ENCODE peak calls at places on chromosome 11, in nine cellular contexts. Z is SK-N-SH, G is GM23338, H is Panc1, C is A549, P is HCT116, D is K562, S is HepG2, O is GM12878. X is an unnamed sample.

GRCh38 chr11:2289350-2289749 is 12.4 kb downstream of the C11orf21 start:
- DNase-seq in O (no peak), C (no peak), G (no peak), P (no peak), S (no peak), D (no peak), Z (no peak), H (no peak), X (no peak)

GRCh38 chr11:8309862-8310261 is 46.2 kb upstream of the LMO1 start:
- DNase-seq in P (no peak), H (no peak), C (no peak), G (peak; percentile 27), S (no peak), O (no peak), Z (peak; percentile 47), D (no peak), X (no peak)

GRCh38 chr11:81888391-81888790 is 845.3 kb downstream of the FAM181B start:
- DNase-seq in Z (no peak), C (no peak), H (no peak), P (no peak), G (no peak), S (no peak), O (no peak), D (no peak), X (peak; percentile 69)

GRCh38 chr11:77151804-77152513 is 23.9 kb downstream of the MYO7A start:
- DNase-seq in S (no peak), O (peak; percentile 5), C (no peak), Z (no peak), D (no peak), H (no peak), P (no peak), G (no peak), X (peak; percentile 67)

GRCh38 chr11:126190792-126191191 is 20.7 kb downstream of the RPUSD4 start:
- DNase-seq in P (no peak), C (no peak), O (no peak), S (no peak), H (no peak), G (no peak), D (no peak), Z (no peak), X (no peak)

GRCh38 chr11:102560555-102561011 is 30.0 kb upstream of the MMP7 start:
- DNase-seq in D (no peak), C (no peak), G (no peak), H (no peak), O (peak; percentile 84), S (no peak), P (no peak), Z (no peak), X (peak; percentile 28)

GRCh38 chr11:17760102-17761029 is 25.8 kb downstream of the KCNC1 start:
- DNase-seq in P (peak; percentile 51), Z (peak; percentile 68), O (peak; percentile 12), S (peak; percentile 69), C (peak; percentile 57), H (peak; percentile 28), D (peak; percentile 87), G (peak; percentile 92), X (peak; percentile 53)

GRCh38 chr11:43905788-43906187 is 25.2 kb downstream of the ALKBH3 start:
- DNase-seq in H (no peak), S (no peak), P (no peak), O (no peak), Z (peak; percentile 73), C (no peak), G (no peak), D (no peak), X (no peak)

GRCh38 chr11:30549565-30549964 is 36.6 kb downstream of the MPPED2 start:
- DNase-seq in P (no peak), D (no peak), Z (no peak), H (no peak), O (no peak), C (no peak), S (no peak), G (no peak), X (no peak)

GRCh38 chr11:95456704-95457491 is 225.9 kb upstream of the SESN3 start:
- DNase-seq in H (no peak), D (no peak), C (no peak), P (no peak), G (no peak), O (no peak), Z (no peak), S (no peak), X (no peak)

GRCh38 chr11:70415176-70415575 is 16.8 kb downstream of the CTTN start:
- DNase-seq in G (no peak), H (no peak), P (no peak), D (no peak), C (peak; percentile 18), S (no peak), O (no peak), Z (no peak), X (no peak)

GRCh38 chr11:67270256-67271211 is 4.3 kb downstream of the GRK2 start:
- DNase-seq in O (no peak), H (no peak), Z (no peak), P (no peak), C (no peak), G (peak; percentile 82), S (no peak), D (no peak), X (peak; percentile 92)

GRCh38 chr11:130371004-130371590 is 56.4 kb upstream of the ZBTB44 start:
- DNase-seq in G (peak; percentile 39), C (no peak), O (no peak), P (no peak), H (no peak), S (no peak), D (peak; percentile 15), Z (no peak), X (no peak)

GRCh38 chr11:89545701-89546100 is 54.5 kb upstream of the NOX4 start:
- DNase-seq in Z (no peak), P (no peak), D (no peak), O (no peak), G (no peak), C (no peak), S (no peak), H (no peak), X (no peak)

GRCh38 chr11:47616726-47617416 is 22.7 kb upstream of the C1QTNF4 start:
- DNase-seq in S (peak; percentile 58), C (peak; percentile 37), G (peak; percentile 77), D (peak; percentile 55), O (no peak), P (peak; percentile 21), H (peak; percentile 35), Z (no peak), X (peak; percentile 67)

GRCh38 chr11:33835143-33835878 is 56.6 kb downstream of the LMO2 start:
- DNase-seq in D (peak; percentile 33), G (no peak), P (peak; percentile 48), H (no peak), S (peak; percentile 33), C (peak; percentile 35), Z (peak; percentile 39), O (peak; percentile 3), X (no peak)

GRCh38 chr11:71293961-71294782 is 41.8 kb upstream of the SHANK2 start:
- DNase-seq in D (no peak), O (no peak), Z (no peak), S (no peak), C (no peak), P (no peak), H (no peak), G (no peak), X (no peak)

DNA sequence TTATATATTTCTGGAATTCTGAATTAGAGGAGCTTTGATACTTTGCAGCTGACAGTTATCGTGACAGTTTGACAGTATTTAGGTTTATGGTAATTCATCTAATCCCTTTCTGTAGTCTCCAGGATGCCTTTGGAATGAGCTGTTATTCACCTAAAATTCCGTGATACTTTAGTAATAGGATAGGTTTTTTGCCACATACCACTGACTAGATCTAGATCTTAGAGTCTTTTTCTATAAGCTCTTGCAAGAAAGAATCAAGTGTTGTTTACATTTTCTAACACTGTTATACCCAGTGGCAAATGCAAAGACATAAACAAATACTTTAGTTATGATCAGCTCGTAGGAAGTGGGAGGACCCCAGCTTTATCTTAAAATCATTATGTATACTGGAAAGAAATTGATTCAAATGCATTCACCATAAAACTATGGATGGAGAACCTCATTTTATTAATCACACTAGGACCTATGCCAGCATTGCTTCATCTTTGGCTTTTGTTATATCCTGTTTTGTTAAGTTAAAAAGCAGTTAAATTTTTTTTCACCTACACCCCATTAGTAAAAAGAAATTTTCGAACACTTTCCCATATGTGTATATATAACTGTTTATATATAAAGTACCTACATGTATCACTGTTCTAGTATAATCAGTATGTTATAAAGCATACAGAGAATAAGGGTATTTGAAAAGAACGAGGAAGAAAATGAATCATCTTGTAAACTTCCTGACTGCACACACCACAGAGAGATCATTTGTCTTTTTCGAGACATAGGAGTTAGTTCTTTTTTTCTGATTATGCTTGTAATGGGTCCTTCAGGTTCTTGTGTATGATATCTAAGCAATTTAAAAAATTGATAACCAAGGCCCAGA is 60.9 kb downstream of the PDHX start:
- DNase-seq in D (no peak), H (peak; percentile 92), S (no peak), C (peak; percentile 19), Z (no peak), P (peak; percentile 33), G (no peak), O (no peak), X (no peak)
- TF ChIP-seq REST in D (no peak), H (no peak), S (no peak), C (no peak), Z (no peak), P (no peak), G (no peak), O (no peak), X (no peak)

GRCh38 chr11:117796456-117797428 is at the start of gene DSCAML1:
- DNase-seq in H (no peak), C (peak; percentile 53), D (peak; percentile 19), S (no peak), Z (peak; percentile 87), G (peak; percentile 70), P (no peak), O (no peak), X (no peak)
- TF ChIP-seq REST in H (no peak), C (no peak), D (no peak), S (no peak), Z (no peak), G (no peak), P (no peak), O (no peak), X (no peak)

GRCh38 chr11:60305906-60306619 is 21.0 kb upstream of the MS4A6E start:
- DNase-seq in Z (no peak), D (no peak), O (no peak), G (no peak), H (no peak), P (peak; percentile 10), C (no peak), S (no peak), X (no peak)
- TF ChIP-seq REST in Z (no peak), D (no peak), O (no peak), G (no peak), H (no peak), P (no peak), C (no peak), S (no peak), X (no peak)

DNA sequence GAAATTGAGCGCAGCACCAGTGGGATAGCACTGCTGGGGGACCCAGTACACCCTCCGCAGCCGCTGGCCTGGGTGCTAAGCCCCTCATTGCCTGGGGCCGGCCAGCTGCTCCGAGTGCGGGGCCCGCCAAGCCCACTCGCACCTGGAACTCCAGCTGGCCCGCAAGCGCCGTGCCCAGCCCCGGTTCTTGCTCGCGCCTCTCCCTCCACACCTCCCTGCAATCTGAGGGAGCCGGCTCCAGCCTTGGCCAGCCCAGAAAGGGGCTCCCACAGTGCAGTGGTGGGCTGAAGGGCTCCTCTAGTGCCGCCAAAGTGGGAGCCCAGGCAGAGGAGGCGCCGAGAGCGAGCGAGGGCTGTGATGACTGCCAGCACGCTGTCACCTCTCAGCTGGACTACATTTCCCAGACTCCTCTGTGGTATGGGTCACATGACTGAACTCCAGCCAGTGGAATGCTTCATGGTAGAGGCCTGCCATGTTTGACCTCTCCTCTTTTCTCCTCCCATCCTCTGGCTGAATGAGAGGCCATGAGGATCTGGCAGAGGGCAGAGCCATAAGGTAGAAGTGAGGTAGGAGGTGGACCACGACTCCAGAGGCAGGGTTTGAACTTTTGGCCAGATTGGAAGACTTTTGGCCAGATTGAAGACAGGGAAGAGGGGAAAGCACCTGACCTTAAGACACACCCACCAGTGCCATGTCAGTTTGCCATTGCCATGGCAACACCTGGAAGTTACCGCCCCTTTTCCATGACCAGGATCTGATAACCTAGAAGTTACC is 6.2 kb downstream of the MRGPRD start:
- DNase-seq in H (no peak), C (peak; percentile 62), S (no peak), O (no peak), P (peak; percentile 77), Z (no peak), D (peak; percentile 76), G (peak; percentile 68), X (no peak)
- TF ChIP-seq REST in H (no peak), C (no peak), S (no peak), O (no peak), P (no peak), Z (no peak), D (no peak), G (no peak), X (no peak)